ENCODE peak calls at places on chromosome 14, in seven cellular contexts. S is left ventricle myocardium inferior; Z is neural crest cell; M is astrocyte of the spinal cord; A is fibroblast of mammary gland; C is CD8-positive, alpha-beta T cell; V is hepatocyte. O is an unnamed sample.

GRCh38 chr14:33682746-33683145 is 268.1 kb downstream of the EGLN3 start:
- DNase-seq in Z (no peak), V (no peak), S (peak; percentile 63), M (peak; percentile 92), A (peak; percentile 98), C (no peak), O (no peak)

GRCh38 chr14:20400965-20401593 is 12.2 kb downstream of the TEP1 start:
- DNase-seq in Z (no peak), A (peak; percentile 33), M (no peak), C (no peak), S (no peak), V (peak; percentile 36), O (peak; percentile 47)

GRCh38 chr14:95156765-95157194 is 549 bp downstream of the DICER1 start:
- DNase-seq in C (peak; percentile 17), A (peak; percentile 25), M (no peak), S (peak; percentile 43), Z (peak; percentile 9), V (peak; percentile 72), O (no peak)

GRCh38 chr14:70268760-70269159 is 80.0 kb upstream of the SLC8A3 start:
- DNase-seq in A (no peak), C (no peak), Z (no peak), M (no peak), V (no peak), S (no peak), O (no peak)

GRCh38 chr14:75439989-75440388 is 12.2 kb downstream of the JDP2 start:
- DNase-seq in V (no peak), Z (no peak), M (no peak), S (no peak), C (no peak), A (no peak), O (no peak)

GRCh38 chr14:89618309-89618708 is 201.3 kb upstream of the FOXN3 start:
- DNase-seq in V (peak; percentile 23), A (peak; percentile 44), S (no peak), C (no peak), Z (no peak), M (peak; percentile 37), O (no peak)

GRCh38 chr14:20580242-20580641 is 7.6 kb downstream of the RNASE11 start:
- DNase-seq in M (no peak), A (no peak), S (no peak), C (no peak), V (no peak), Z (no peak), O (no peak)

GRCh38 chr14:89489796-89490506 is 72.9 kb upstream of the FOXN3 start:
- DNase-seq in V (no peak), A (no peak), Z (no peak), S (no peak), M (peak; percentile 36), C (no peak), O (no peak)

GRCh38 chr14:103284574-103285467 is 49.2 kb upstream of the EIF5 start:
- DNase-seq in Z (no peak), S (no peak), A (peak; percentile 65), M (no peak), C (no peak), V (no peak), O (peak; percentile 5)

GRCh38 chr14:24513009-24513408 is 4.9 kb upstream of the CMA1 start:
- DNase-seq in V (no peak), S (no peak), C (no peak), A (no peak), M (no peak), Z (peak; percentile 6), O (no peak)

GRCh38 chr14:54446201-54446693 is 5.1 kb upstream of the CNIH1 start:
- DNase-seq in S (no peak), Z (no peak), M (no peak), V (peak; percentile 18), C (no peak), A (peak; percentile 32), O (no peak)

GRCh38 chr14:96265387-96265786 is 9.4 kb downstream of the BDKRB1 start:
- DNase-seq in V (no peak), A (no peak), M (no peak), S (no peak), Z (no peak), C (no peak), O (no peak)

GRCh38 chr14:74179775-74180354 is 59.4 kb upstream of the VSX2 start:
- DNase-seq in C (no peak), Z (no peak), S (no peak), M (no peak), V (no peak), A (no peak), O (no peak)

GRCh38 chr14:63157195-63157594 is 47.0 kb upstream of the RHOJ start:
- DNase-seq in M (no peak), C (no peak), Z (no peak), V (no peak), A (no peak), S (no peak), O (no peak)

GRCh38 chr14:73754911-73755360 is 40.8 kb upstream of the PNMA1 start:
- DNase-seq in Z (no peak), M (peak; percentile 73), S (peak; percentile 61), C (no peak), V (peak; percentile 65), A (peak; percentile 64), O (no peak)

GRCh38 chr14:91595736-91596135 is 85.6 kb upstream of the PPP4R3A start:
- DNase-seq in A (no peak), S (no peak), V (no peak), Z (no peak), C (no peak), M (peak; percentile 4), O (no peak)

DNA sequence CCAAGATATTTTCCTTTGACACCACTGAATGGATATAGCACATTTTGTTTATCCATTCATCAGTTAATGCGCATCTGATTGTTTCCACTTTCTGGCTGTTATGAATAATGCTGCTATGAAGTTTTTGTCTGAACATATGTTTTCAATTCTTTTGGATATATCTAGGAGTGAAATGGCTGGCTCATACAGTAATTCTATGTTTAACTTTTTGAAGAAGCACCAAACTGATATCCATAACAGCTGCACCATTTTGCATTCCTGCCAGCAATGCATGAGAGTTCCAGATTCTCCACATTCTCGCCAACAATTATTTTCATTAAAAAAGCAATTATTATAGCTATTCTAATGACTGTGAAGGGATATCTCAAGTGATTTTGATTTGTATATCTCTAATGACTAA is 89.9 kb upstream of the PPP4R3A start:
- DNase-seq in M (no peak), A (no peak), Z (no peak), C (no peak), S (no peak), V (no peak), O (no peak)
- TF ChIP-seq CTCF in M (no peak), A (no peak), Z (no peak), C (no peak), S (no peak), V (no peak), O (no peak)

DNA sequence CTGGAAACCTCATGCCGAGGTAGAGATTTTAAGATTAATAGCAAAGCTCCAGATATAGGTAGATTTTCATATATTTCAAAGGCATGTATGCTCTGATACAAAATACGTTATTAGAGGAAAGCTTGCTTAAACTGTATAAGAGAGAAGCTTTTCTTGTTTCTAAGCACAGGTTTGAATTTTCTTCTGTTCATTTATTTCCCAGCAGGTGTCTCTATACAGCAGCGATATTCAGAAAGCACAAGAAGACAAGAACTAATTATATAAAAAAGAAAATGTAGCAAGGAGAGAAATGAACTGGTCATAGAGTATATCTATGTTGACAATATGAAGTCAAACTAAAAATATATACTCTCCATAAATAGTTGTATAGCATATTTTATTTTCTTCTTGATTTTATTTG is 307.4 kb upstream of the NOVA1 start:
- DNase-seq in C (no peak), S (no peak), Z (no peak), A (no peak), V (no peak), M (no peak), O (no peak)
- TF ChIP-seq CTCF in C (no peak), S (no peak), Z (peak; percentile 50), A (no peak), V (no peak), M (no peak), O (no peak)

GRCh38 chr14:72652179-72652578 is 241.7 kb downstream of the DPF3 start:
- DNase-seq in V (no peak), Z (no peak), C (no peak), S (no peak), M (peak; percentile 76), A (peak; percentile 41), O (no peak)
- TF ChIP-seq CTCF in V (no peak), Z (no peak), C (no peak), S (no peak), M (no peak), A (no peak), O (no peak)

GRCh38 chr14:91419044-91419397 is 1.4 kb upstream of the CCDC88C start:
- DNase-seq in Z (no peak), C (no peak), V (no peak), A (no peak), S (no peak), M (no peak), O (no peak)
- TF ChIP-seq CTCF in Z (peak; percentile 40), C (peak; percentile 59), V (no peak), A (no peak), S (no peak), M (no peak), O (peak; percentile 76)